ENCODE peak calls at places on chromosomes 1 and 21, in five cellular contexts. V, S, F, T and E are unnamed samples.

GRCh38 chr1:198158766-198159589 is 2.2 kb downstream of the NEK7 start:
- DNase-seq in S (peak; percentile 45), T (peak; percentile 89), V (peak; percentile 96), F (peak; percentile 89), E (peak; percentile 84)

GRCh38 chr1:91725961-91726704 is 159.8 kb downstream of the TGFBR3 start:
- DNase-seq in T (no peak), V (no peak), F (no peak), S (no peak), E (no peak)

GRCh38 chr1:228884615-228885566 is 149.6 kb downstream of the RHOU start:
- DNase-seq in T (no peak), V (no peak), S (no peak), F (no peak), E (no peak)

GRCh38 chr1:223114871-223115270 is 28.2 kb downstream of the TLR5 start:
- DNase-seq in V (no peak), T (no peak), F (no peak), S (no peak), E (no peak)

GRCh38 chr1:173249349-173249748 is 42.2 kb upstream of the TNFSF4 start:
- DNase-seq in V (no peak), S (no peak), F (no peak), T (peak; percentile 4), E (no peak)

GRCh38 chr21:41425954-41426655 is at the start of gene MX1:
- DNase-seq in V (peak; percentile 81), S (peak; percentile 6), T (peak; percentile 81), F (peak; percentile 91), E (peak; percentile 55)

GRCh38 chr1:108121361-108122143 is 78.6 kb downstream of the SLC25A24 start:
- DNase-seq in F (no peak), T (no peak), V (no peak), S (no peak), E (no peak)

GRCh38 chr1:51328279-51328678 is 2.1 kb downstream of the TTC39A start:
- DNase-seq in V (no peak), F (no peak), T (no peak), S (no peak), E (no peak)

GRCh38 chr1:153790996-153791855 is 16.0 kb downstream of the SLC27A3 start:
- DNase-seq in V (no peak), F (peak; percentile 87), T (no peak), S (no peak), E (no peak)

GRCh38 chr1:11571906-11572616 is 82.2 kb downstream of the FBXO2 start:
- DNase-seq in V (no peak), S (no peak), F (no peak), T (no peak), E (peak; percentile 33)

GRCh38 chr1:220803401-220804201 is 16.9 kb downstream of the MTARC1 start:
- DNase-seq in T (peak; percentile 32), V (peak; percentile 59), F (no peak), S (no peak), E (peak; percentile 17)

GRCh38 chr1:18128298-18128697 is 20.7 kb downstream of the IGSF21 start:
- DNase-seq in T (no peak), F (no peak), S (no peak), V (no peak), E (no peak)

GRCh38 chr1:19639999-19640362 is 4.1 kb upstream of the NBL1 start:
- DNase-seq in V (no peak), F (no peak), S (no peak), T (peak; percentile 41), E (no peak)

GRCh38 chr1:75615664-75616435 is 4.9 kb upstream of the SLC44A5 start:
- DNase-seq in F (peak; percentile 54), T (no peak), V (peak; percentile 27), S (no peak), E (no peak)

GRCh38 chr1:91693542-91693941 is 192.4 kb downstream of the TGFBR3 start:
- DNase-seq in V (no peak), T (no peak), S (no peak), F (no peak), E (no peak)

GRCh38 chr21:37532868-37533780 is 166.6 kb downstream of the DYRK1A start:
- DNase-seq in F (peak; percentile 38), S (no peak), V (peak; percentile 47), T (peak; percentile 85), E (peak; percentile 86)

GRCh38 chr1:228407118-228408040 is 744 bp upstream of the TRIM11 start:
- DNase-seq in S (no peak), F (no peak), T (no peak), V (no peak), E (no peak)

GRCh38 chr1:172185206-172185605 is 235.3 kb upstream of the C1orf105 start:
- DNase-seq in V (no peak), T (no peak), S (no peak), F (peak; percentile 12), E (no peak)

GRCh38 chr1:230159580-230159979 is 92.5 kb downstream of the GALNT2 start:
- DNase-seq in T (no peak), F (no peak), V (no peak), S (no peak), E (no peak)

GRCh38 chr1:73674945-73675561 is 522.9 kb downstream of the LRRIQ3 start:
- DNase-seq in F (peak; percentile 4), S (peak; percentile 17), V (no peak), T (peak; percentile 58), E (peak; percentile 34)

GRCh38 chr1:36612881-36613280 is 130.2 kb upstream of the CSF3R start:
- DNase-seq in F (no peak), V (no peak), T (no peak), S (no peak), E (no peak)

GRCh38 chr1:224498574-224499170 is 64.1 kb upstream of the WDR26 start:
- DNase-seq in T (peak; percentile 12), F (no peak), S (no peak), V (peak; percentile 59), E (peak; percentile 89)

GRCh38 chr1:150928286-150928685 is 2.1 kb downstream of the SETDB1 start:
- DNase-seq in T (no peak), S (no peak), F (no peak), V (no peak), E (no peak)

GRCh38 chr1:156399355-156400125 is 30.5 kb downstream of the RHBG start:
- DNase-seq in S (no peak), V (no peak), T (no peak), F (no peak), E (no peak)

GRCh38 chr1:151578941-151579340 is 32.9 kb upstream of the SNX27 start:
- DNase-seq in F (no peak), S (no peak), V (no peak), T (no peak), E (no peak)

GRCh38 chr1:9442266-9442846 is 96.9 kb upstream of the SLC25A33 start:
- DNase-seq in F (no peak), T (no peak), V (no peak), S (peak; percentile 22), E (no peak)

GRCh38 chr1:116373451-116374339 is 651 bp downstream of the ATP1A1 start:
- DNase-seq in T (peak; percentile 49), F (peak; percentile 60), V (peak; percentile 38), S (no peak), E (no peak)

GRCh38 chr1:3596663-3597598 is 14.4 kb downstream of the MEGF6 start:
- DNase-seq in F (no peak), T (no peak), V (no peak), S (no peak), E (no peak)

GRCh38 chr21:41630917-41631316 is 123.0 kb upstream of the TMPRSS2 start:
- DNase-seq in F (no peak), V (no peak), T (no peak), S (no peak), E (no peak)

GRCh38 chr1:62362061-62362951 is 43.1 kb upstream of the KANK4 start:
- DNase-seq in S (peak; percentile 35), T (no peak), V (no peak), F (no peak), E (no peak)